ENCODE peak calls at places on chromosomes 4 and X, in six cellular contexts. P is endodermal cell, B is GM20000, T is heart right ventricle, F is fibroblast of lung, O is left lung. Z is an unnamed sample.

GRCh38 chrX:153416781-153417180 is 5.5 kb downstream of the ZFP92 start:
- DNase-seq in O (no peak), T (no peak), B (no peak), F (no peak), P (no peak), Z (no peak)

GRCh38 chr4:16670726-16671125 is 227.7 kb downstream of the LDB2 start:
- DNase-seq in T (no peak), O (no peak), B (no peak), P (no peak), F (no peak), Z (no peak)

GRCh38 chr4:10587697-10588096 is 96.9 kb downstream of the CLNK start:
- DNase-seq in B (no peak), F (peak), O (no peak), P (no peak), T (no peak), Z (no peak)

GRCh38 chrX:15947648-15948317 is 93.2 kb upstream of the AP1S2 start:
- DNase-seq in T (no peak), O (no peak), P (peak), F (peak), B (no peak), Z (no peak)

GRCh38 chr4:159227378-159227777 is 124.5 kb downstream of the RAPGEF2 start:
- DNase-seq in B (no peak), O (no peak), F (peak), P (no peak), T (no peak), Z (no peak)

GRCh38 chrX:110123331-110123782 is 120.4 kb downstream of the TMEM164 start:
- DNase-seq in T (no peak), B (no peak), O (no peak), F (no peak), P (no peak), Z (no peak)

GRCh38 chr4:143184217-143184502 is 557 bp upstream of the USP38 start:
- DNase-seq in P (no peak), O (no peak), T (no peak), B (no peak), F (no peak), Z (no peak)

GRCh38 chrX:74246524-74246923 is 57.5 kb upstream of the ZCCHC13 start:
- DNase-seq in O (no peak), B (no peak), P (no peak), T (no peak), F (peak), Z (no peak)

GRCh38 chrX:38973327-38973726 is 172.1 kb downstream of the MID1IP1 start:
- DNase-seq in F (no peak), P (no peak), T (no peak), B (no peak), O (no peak), Z (no peak)

GRCh38 chr4:117134386-117134785 is 49.0 kb upstream of the TRAM1L1 start:
- DNase-seq in F (peak), B (peak), P (peak), T (no peak), O (no peak), Z (no peak)

GRCh38 chr4:78784255-78784654 is 8.1 kb downstream of the BMP2K start:
- DNase-seq in O (no peak), P (no peak), T (no peak), B (no peak), F (peak), Z (no peak)

GRCh38 chrX:153400146-153401132 is 711 bp downstream of the PNMA6E start:
- DNase-seq in B (peak), F (no peak), T (no peak), O (no peak), P (peak), Z (peak)

GRCh38 chr4:83489711-83490326 is 4.9 kb upstream of the ABRAXAS1 start:
- DNase-seq in T (no peak), B (no peak), O (no peak), P (peak), F (no peak), Z (no peak)

GRCh38 chrX:77453190-77453589 is 6.0 kb downstream of the FGF16 start:
- DNase-seq in T (no peak), O (no peak), F (no peak), B (no peak), P (no peak), Z (no peak)
- TF ChIP-seq CTCF in T (no peak), O (no peak), F (no peak), B (no peak), P (peak), Z (no peak)

GRCh38 chr4:140626982-140627381 is 58.2 kb upstream of the UCP1 start:
- DNase-seq in O (no peak), B (no peak), T (no peak), F (no peak), P (no peak), Z (no peak)
- TF ChIP-seq CTCF in O (no peak), B (no peak), T (no peak), F (no peak), P (no peak), Z (no peak)

GRCh38 chrX:124343016-124343415 is 3.3 kb upstream of the SH2D1A start:
- DNase-seq in F (no peak), B (no peak), T (no peak), P (no peak), O (no peak), Z (no peak)

GRCh38 chrX:124346877-124347241 is 496 bp downstream of the SH2D1A start:
- DNase-seq in P (no peak), F (no peak), T (no peak), O (no peak), B (no peak), Z (no peak)

GRCh38 chrX:124342174-124342867 is 4.0 kb upstream of the SH2D1A start:
- DNase-seq in P (no peak), F (no peak), T (no peak), O (no peak), B (no peak), Z (no peak)

GRCh38 chrX:124346064-124346876 is at the start of gene SH2D1A:
- DNase-seq in P (no peak), F (no peak), B (no peak), O (no peak), T (no peak), Z (no peak)

DNA sequence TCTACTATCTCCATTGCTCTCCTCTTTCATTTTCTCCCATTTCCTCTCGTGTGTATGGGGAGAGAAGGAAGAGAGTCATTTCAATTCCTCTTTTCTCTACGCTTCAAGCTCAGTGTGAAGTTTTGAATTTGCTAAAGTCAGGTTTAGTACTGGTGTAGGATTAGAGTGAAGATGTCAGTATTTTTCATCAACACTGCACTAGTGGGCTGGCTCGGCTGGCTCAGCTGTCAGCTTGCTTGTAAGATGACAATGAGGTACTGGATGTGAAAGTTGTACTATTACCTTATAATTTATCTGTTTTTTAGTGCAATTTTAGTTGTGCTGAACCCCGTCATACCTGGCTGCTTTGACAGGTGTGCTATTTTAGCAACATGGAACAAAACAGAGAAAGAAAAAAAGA is 2.1 kb upstream of the SH2D1A start:
- DNase-seq in B (no peak), P (no peak), T (no peak), F (no peak), O (no peak), Z (no peak)
- TF ChIP-seq CTCF in B (no peak), P (no peak), T (no peak), F (no peak), O (no peak), Z (no peak)

GRCh38 chr4:71550220-71551190 is 211.7 kb downstream of the SLC4A4 start:
- DNase-seq in T (no peak), B (no peak), P (peak), O (no peak), F (peak), Z (no peak)
- TF ChIP-seq CTCF in T (no peak), B (no peak), P (peak), O (no peak), F (peak), Z (no peak)

GRCh38 chrX:19515615-19516105 is 352 bp upstream of the MAP3K15 start:
- DNase-seq in O (no peak), P (no peak), B (peak), T (no peak), F (no peak), Z (no peak)
- TF ChIP-seq CTCF in O (no peak), P (peak), B (peak), T (peak), F (no peak), Z (peak)

Z was measured in GM06990.